ENCODE peak calls at places on chromosomes 6 and 20, in four cellular contexts. One of them, this sample, is unnamed.

GRCh38 chr6:109079981-109080380 is 14.7 kb downstream of the SESN1 start:
- DNase-seq in GM12878: no peak
- DNase-seq in HepG2: no peak
- DNase-seq in K562: no peak
- DNase-seq in this sample: no peak

GRCh38 chr6:13624871-13625288 is 9.7 kb downstream of the NOL7 start:
- DNase-seq in GM12878: no peak
- DNase-seq in K562: peak
- DNase-seq in HepG2: peak
- DNase-seq in this sample: peak

GRCh38 chr6:36029464-36029863 is 1.9 kb downstream of the MAPK14 start:
- DNase-seq in HepG2: peak
- DNase-seq in GM12878: no peak
- DNase-seq in K562: no peak
- DNase-seq in this sample: no peak

GRCh38 chr6:158906926-158907325 is 87.8 kb upstream of the EZR start:
- DNase-seq in K562: no peak
- DNase-seq in GM12878: no peak
- DNase-seq in HepG2: no peak
- DNase-seq in this sample: no peak

GRCh38 chr6:137545073-137545472 is 50.9 kb upstream of the OLIG3 start:
- DNase-seq in GM12878: no peak
- DNase-seq in HepG2: no peak
- DNase-seq in K562: no peak
- DNase-seq in this sample: no peak

GRCh38 chr6:36079596-36079995 is 50.7 kb upstream of the MAPK13 start:
- DNase-seq in HepG2: no peak
- DNase-seq in K562: no peak
- DNase-seq in GM12878: no peak
- DNase-seq in this sample: no peak

GRCh38 chr6:159157431-159157830 is 11.8 kb upstream of the FNDC1 start:
- DNase-seq in GM12878: no peak
- DNase-seq in HepG2: no peak
- DNase-seq in K562: no peak
- DNase-seq in this sample: no peak

GRCh38 chr6:73032586-73032985 is 192.7 kb downstream of the KHDC1L start:
- DNase-seq in HepG2: no peak
- DNase-seq in GM12878: no peak
- DNase-seq in K562: no peak
- DNase-seq in this sample: no peak

GRCh38 chr6:107635058-107635515 is 145.2 kb downstream of the SOBP start:
- DNase-seq in GM12878: no peak
- DNase-seq in K562: no peak
- DNase-seq in HepG2: no peak
- DNase-seq in this sample: no peak

GRCh38 chr20:54284928-54285704 is 77.2 kb downstream of the PFDN4 start:
- DNase-seq in HepG2: no peak
- DNase-seq in K562: no peak
- DNase-seq in GM12878: no peak
- DNase-seq in this sample: no peak

GRCh38 chr6:32187009-32187709 is 2.8 kb downstream of the PBX2 start:
- DNase-seq in GM12878: no peak
- DNase-seq in K562: no peak
- DNase-seq in HepG2: no peak
- DNase-seq in this sample: no peak

GRCh38 chr6:63731946-63732735 is 96.5 kb downstream of the PHF3 start:
- DNase-seq in K562: no peak
- DNase-seq in HepG2: no peak
- DNase-seq in GM12878: no peak
- DNase-seq in this sample: no peak

GRCh38 chr6:130578713-130579112 is 212.9 kb downstream of the TMEM200A start:
- DNase-seq in K562: no peak
- DNase-seq in GM12878: no peak
- DNase-seq in HepG2: no peak
- DNase-seq in this sample: no peak

GRCh38 chr6:89640804-89641203 is 2.3 kb upstream of the LYRM2 start:
- DNase-seq in HepG2: no peak
- DNase-seq in GM12878: no peak
- DNase-seq in K562: no peak
- DNase-seq in this sample: no peak

GRCh38 chr20:52785678-52786077 is 186.5 kb upstream of the TSHZ2 start:
- DNase-seq in K562: no peak
- DNase-seq in HepG2: no peak
- DNase-seq in GM12878: no peak
- DNase-seq in this sample: no peak

GRCh38 chr20:63093966-63094766 is 87.4 kb upstream of the BHLHE23 start:
- DNase-seq in HepG2: no peak
- DNase-seq in GM12878: no peak
- DNase-seq in K562: no peak
- DNase-seq in this sample: peak

GRCh38 chr6:455835-456234 is 64.3 kb downstream of the IRF4 start:
- DNase-seq in K562: no peak
- DNase-seq in GM12878: no peak
- DNase-seq in HepG2: no peak
- DNase-seq in this sample: no peak

GRCh38 chr6:149903938-149904611 is 6.2 kb upstream of the RAET1E start:
- DNase-seq in GM12878: no peak
- DNase-seq in K562: no peak
- DNase-seq in HepG2: no peak
- DNase-seq in this sample: no peak
- TF ChIP-seq NR2C2 in GM12878: no peak
- TF ChIP-seq NR2C2 in K562: no peak
- TF ChIP-seq NR2C2 in HepG2: no peak
- TF ChIP-seq NR2C2 in this sample: no peak

GRCh38 chr20:38685853-38686473 is 38.3 kb upstream of the SLC32A1 start:
- DNase-seq in GM12878: no peak
- DNase-seq in HepG2: peak
- DNase-seq in K562: peak
- DNase-seq in this sample: peak
- TF ChIP-seq TCF7 in GM12878: no peak
- TF ChIP-seq TCF7 in HepG2: no peak
- TF ChIP-seq TCF7 in K562: no peak
- TF ChIP-seq TCF7 in this sample: no peak

DNA sequence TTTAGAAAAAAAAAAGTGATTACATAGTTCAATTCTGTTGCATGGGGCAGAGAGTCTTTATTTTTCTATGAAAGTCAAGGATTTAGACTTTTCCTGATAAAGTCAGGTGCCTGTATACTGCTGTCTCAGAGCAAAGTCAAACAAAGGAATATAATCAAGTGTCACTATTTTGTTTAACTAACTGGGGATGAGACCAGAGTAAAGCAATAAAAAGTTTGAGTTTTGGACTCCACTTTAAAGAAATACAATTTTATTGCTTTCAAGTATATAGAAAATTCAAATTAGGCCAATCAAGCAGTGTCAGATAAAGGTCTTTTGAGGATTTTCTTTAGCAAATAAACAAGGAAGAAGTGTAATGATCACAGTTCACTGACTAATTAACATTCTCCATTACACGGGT is 48.7 kb upstream of the MYLIP start:
- DNase-seq in HepG2: no peak
- DNase-seq in GM12878: no peak
- DNase-seq in K562: no peak
- DNase-seq in this sample: no peak
- TF ChIP-seq NR2C2 in HepG2: no peak
- TF ChIP-seq NR2C2 in GM12878: no peak
- TF ChIP-seq NR2C2 in K562: no peak
- TF ChIP-seq NR2C2 in this sample: no peak

GRCh38 chr6:71499667-71500066 is 211.1 kb downstream of the OGFRL1 start:
- DNase-seq in K562: no peak
- DNase-seq in GM12878: no peak
- DNase-seq in HepG2: no peak
- DNase-seq in this sample: no peak
- TF ChIP-seq TCF7 in K562: no peak
- TF ChIP-seq TCF7 in GM12878: no peak
- TF ChIP-seq TCF7 in HepG2: no peak
- TF ChIP-seq TCF7 in this sample: no peak

DNA sequence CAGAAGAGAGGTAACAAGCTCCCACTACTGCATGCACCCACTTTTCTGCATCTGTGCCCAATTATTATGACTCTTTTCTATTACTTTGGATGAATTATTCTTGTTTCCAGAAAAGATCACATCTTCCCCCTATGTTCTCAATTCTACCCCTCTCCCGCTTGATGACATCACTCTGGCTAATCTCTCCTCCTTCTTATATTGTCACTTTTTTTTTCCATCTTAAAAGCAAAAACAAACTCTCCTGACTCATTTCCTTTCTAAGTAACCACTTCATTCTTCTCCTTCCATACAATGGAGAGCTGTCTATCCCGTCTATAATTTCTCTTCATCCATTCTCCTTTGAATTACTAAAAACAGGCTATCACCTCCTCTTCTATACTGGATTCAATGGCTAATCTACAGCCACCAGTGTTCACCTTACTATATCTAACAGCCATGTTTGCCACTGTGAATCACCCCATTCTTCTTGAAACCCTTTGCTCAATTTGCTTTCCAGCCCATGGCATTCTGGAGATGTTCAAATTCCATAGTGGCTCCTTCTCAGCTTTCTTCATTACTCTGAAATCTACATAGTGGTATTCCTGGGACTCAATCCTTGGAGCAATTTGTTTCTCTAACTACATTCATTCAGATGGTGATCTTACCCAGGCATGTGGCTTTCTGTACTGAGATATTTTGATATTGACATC is 378.4 kb downstream of the ARHGAP18 start:
- DNase-seq in K562: no peak
- DNase-seq in HepG2: no peak
- DNase-seq in GM12878: no peak
- DNase-seq in this sample: no peak
- TF ChIP-seq NR2C2 in K562: no peak
- TF ChIP-seq NR2C2 in HepG2: no peak
- TF ChIP-seq NR2C2 in GM12878: no peak
- TF ChIP-seq NR2C2 in this sample: no peak

This sample was measured in WTC11.